ENCODE peak calls at places on chromosomes 13 and 19, in nine cellular contexts. Z is tibial artery; U is activated naive CD8-positive, alpha-beta T cell treated with anti-CD3 and anti-CD28 coated beads, Interleukin-2, amount 10 ng/mL, durations not matched to agents 7 days and 5 days; C is NCI-H345; X is COR-L47; Y is cerebellum; A is stimulated activated CD4-positive, alpha-beta T cell treated with anti-CD3 and anti-CD28 coated beads, Interleukin-2, amount 100 ng/mL, for 48 hours; D is stomach; E is pancreas. R is an unnamed sample.

GRCh38 chr13:74040200-74040599 is 94.0 kb downstream of the KLF12 start:
- DNase-seq in Z (peak; percentile 31), U (no peak), C (no peak), X (no peak), Y (peak; percentile 9), A (peak; percentile 16), D (peak; percentile 36), E (peak; percentile 30), R (no peak)

GRCh38 chr19:19268453-19269385 is 4.4 kb downstream of the TM6SF2 start:
- DNase-seq in Z (no peak), U (no peak), C (no peak), X (no peak), Y (no peak), A (no peak), D (no peak), E (no peak), R (no peak)

GRCh38 chr19:4088975-4089374 is 22.3 kb upstream of the ZBTB7A start:
- DNase-seq in Z (no peak), U (no peak), C (no peak), X (no peak), Y (no peak), A (no peak), D (no peak), E (no peak), R (no peak)

GRCh38 chr19:35845215-35846037 is 6.9 kb downstream of the NPHS1 start:
- DNase-seq in Z (no peak), U (no peak), C (peak; percentile 65), X (no peak), Y (no peak), A (no peak), D (no peak), E (peak; percentile 77), R (no peak)

GRCh38 chr13:23766199-23766771 is 122.9 kb downstream of the MIPEP start:
- DNase-seq in Z (no peak), U (no peak), C (no peak), X (no peak), Y (no peak), A (no peak), D (no peak), E (no peak), R (no peak)

GRCh38 chr13:45519473-45519872 is 54.7 kb downstream of the COG3 start:
- DNase-seq in Z (no peak), U (no peak), C (no peak), X (no peak), Y (no peak), A (no peak), D (no peak), E (no peak), R (no peak)

GRCh38 chr19:472005-472858 is 11.4 kb upstream of the SHC2 start:
- DNase-seq in Z (no peak), U (no peak), C (no peak), X (no peak), Y (no peak), A (no peak), D (no peak), E (no peak), R (no peak)

GRCh38 chr13:41065098-41065497 is 3.8 kb downstream of the WBP4 start:
- DNase-seq in Z (no peak), U (no peak), C (no peak), X (no peak), Y (no peak), A (no peak), D (no peak), E (no peak), R (no peak)

GRCh38 chr19:42370667-42371066 is 19.4 kb downstream of the CNFN start:
- DNase-seq in Z (no peak), U (no peak), C (no peak), X (no peak), Y (no peak), A (no peak), D (no peak), E (no peak), R (no peak)

GRCh38 chr13:34577051-34577450 is 365.0 kb upstream of the NBEA start:
- DNase-seq in Z (no peak), U (no peak), C (no peak), X (no peak), Y (no peak), A (no peak), D (no peak), E (no peak), R (no peak)

GRCh38 chr13:99981115-99982020 is at the start of gene ZIC2:
- DNase-seq in Z (no peak), U (peak; percentile 57), C (peak; percentile 90), X (peak; percentile 92), Y (peak; percentile 91), A (no peak), D (no peak), E (no peak), R (peak; percentile 76)

R was measured in DMS79.